ENCODE peak calls at places on chromosomes 13 and 19, in four cellular contexts. Z, U, Q and K are unnamed samples.

GRCh38 chr19:5131031-5131865 is 162.3 kb downstream of the KDM4B start:
- DNase-seq in U (peak), Z (no peak), Q (no peak), K (no peak)

GRCh38 chr19:21698215-21698614 is 69.2 kb downstream of the ZNF100 start:
- DNase-seq in U (no peak), Q (no peak), Z (no peak), K (peak)

GRCh38 chr19:48696353-48697010 is 711 bp downstream of the FUT2 start:
- DNase-seq in Q (no peak), U (no peak), Z (no peak), K (no peak)

GRCh38 chr13:109720758-109721184 is 65.6 kb downstream of the IRS2 start:
- DNase-seq in U (no peak), Z (peak), Q (no peak), K (peak)

GRCh38 chr19:15249912-15250634 is 17.8 kb upstream of the EPHX3 start:
- DNase-seq in Z (peak), U (no peak), Q (no peak), K (no peak)

GRCh38 chr19:19077103-19077502 is 13.3 kb downstream of the SLC25A42 start:
- DNase-seq in U (no peak), Q (no peak), Z (no peak), K (no peak)

GRCh38 chr13:111344471-111345191 is 24.2 kb downstream of the TEX29 start:
- DNase-seq in Z (peak), U (peak), Q (peak), K (peak)

GRCh38 chr19:24054044-24054935 is 32.7 kb upstream of the ZNF254 start:
- DNase-seq in Q (no peak), U (no peak), Z (peak), K (peak)

GRCh38 chr13:75635101-75635620 is 969 bp upstream of the LMO7 start:
- DNase-seq in U (no peak), Z (no peak), Q (no peak), K (peak)

GRCh38 chr19:16497042-16497441 is 848 bp downstream of the C19orf44 start:
- DNase-seq in Q (no peak), Z (no peak), U (no peak), K (no peak)

GRCh38 chr19:28711401-28711800 is 501.6 kb downstream of the UQCRFS1 start:
- DNase-seq in Q (no peak), Z (no peak), U (no peak), K (no peak)

GRCh38 chr19:18160441-18160791 is 7.5 kb downstream of the PIK3R2 start:
- DNase-seq in Z (no peak), Q (no peak), U (no peak), K (no peak)

GRCh38 chr19:542173-542866 is 1.5 kb upstream of the GZMM start:
- DNase-seq in U (no peak), Z (no peak), Q (no peak), K (no peak)

GRCh38 chr13:35514166-35514565 is 37.7 kb upstream of the MAB21L1 start:
- DNase-seq in Z (no peak), U (no peak), Q (no peak), K (no peak)

GRCh38 chr19:38766276-38767047 is 6.9 kb downstream of the LGALS7 start:
- DNase-seq in Q (no peak), U (no peak), Z (no peak), K (no peak)

GRCh38 chr13:97223711-97224461 is 1.8 kb downstream of the MBNL2 start:
- DNase-seq in U (peak), Q (no peak), Z (peak), K (peak)
- TF ChIP-seq PHF8 in U (no peak), Q (no peak), Z (no peak), K (no peak)

GRCh38 chr13:77000475-77000874 is 8.6 kb downstream of the CLN5 start:
- DNase-seq in Z (no peak), Q (no peak), U (no peak), K (no peak)

GRCh38 chr13:77001963-77002587 is 10.2 kb downstream of the CLN5 start:
- DNase-seq in Q (no peak), U (no peak), Z (no peak), K (no peak)

GRCh38 chr13:77001540-77001939 is 9.7 kb downstream of the CLN5 start:
- DNase-seq in U (no peak), Q (no peak), Z (no peak), K (no peak)

DNA sequence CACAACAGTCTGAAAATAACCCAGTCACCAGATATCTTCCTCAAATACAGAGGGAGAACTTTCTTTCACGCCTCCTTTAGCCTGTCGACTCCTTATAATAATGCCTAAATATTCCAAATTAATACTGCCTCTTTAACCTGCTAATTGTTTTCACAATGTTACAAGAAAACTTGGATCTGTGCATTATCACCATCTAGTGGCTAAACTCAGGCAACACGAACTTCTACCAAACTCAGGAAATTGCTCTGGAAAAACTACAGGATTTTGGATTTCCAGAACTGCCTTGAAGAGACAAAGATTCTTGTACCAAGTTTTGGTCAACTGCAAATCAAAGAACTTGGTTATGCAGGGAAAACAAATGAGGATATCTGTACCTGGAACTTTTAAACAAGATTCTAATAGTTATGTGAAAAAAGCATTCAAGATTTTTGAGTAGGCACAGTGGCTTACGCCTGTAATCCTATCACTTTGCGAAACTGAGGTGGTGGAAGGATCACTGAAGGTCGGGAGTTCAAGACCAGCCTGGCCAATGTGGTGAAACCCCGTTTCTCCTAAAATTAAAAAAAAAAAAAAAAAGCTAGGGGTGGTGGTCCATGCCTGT is 10.8 kb downstream of the CLN5 start:
- DNase-seq in Z (peak), Q (no peak), U (peak), K (peak)
- TF ChIP-seq PHF8 in Z (no peak), Q (no peak), U (no peak), K (no peak)

DNA sequence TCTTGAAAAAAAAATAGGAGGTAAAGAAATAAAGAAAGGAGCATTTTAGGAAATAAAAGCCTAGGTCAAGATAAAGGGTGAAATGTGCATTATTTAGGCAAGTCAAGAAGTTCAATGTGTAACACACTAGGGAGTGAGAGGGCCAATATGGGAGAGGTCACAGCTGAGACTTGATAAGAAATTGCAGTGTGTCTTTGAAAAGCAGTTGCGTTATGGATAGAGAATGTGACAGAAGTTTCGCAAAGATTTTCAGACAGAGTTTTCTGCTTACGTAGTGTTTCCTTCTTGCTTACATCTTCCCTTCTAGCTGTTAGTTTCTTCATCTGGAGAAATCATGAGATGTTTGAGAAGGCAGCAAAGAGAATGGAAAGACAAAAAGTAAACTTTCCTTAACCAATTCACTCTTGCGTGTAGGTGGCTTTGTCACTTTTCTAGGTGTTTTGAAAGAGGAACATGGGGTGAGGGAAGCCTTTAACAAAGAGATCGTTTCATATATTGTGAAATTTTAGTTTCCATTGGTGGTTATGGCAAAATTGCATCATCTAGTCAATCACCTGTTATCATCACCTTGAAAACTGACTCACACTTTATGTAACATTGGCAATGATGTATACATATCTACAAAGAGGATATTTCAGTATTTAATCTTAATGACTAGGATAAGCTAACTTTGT is 975.5 kb downstream of the OLFM4 start:
- DNase-seq in Q (no peak), Z (no peak), U (no peak), K (no peak)
- TF ChIP-seq PHF8 in Q (no peak), Z (no peak), U (no peak), K (no peak)

DNA sequence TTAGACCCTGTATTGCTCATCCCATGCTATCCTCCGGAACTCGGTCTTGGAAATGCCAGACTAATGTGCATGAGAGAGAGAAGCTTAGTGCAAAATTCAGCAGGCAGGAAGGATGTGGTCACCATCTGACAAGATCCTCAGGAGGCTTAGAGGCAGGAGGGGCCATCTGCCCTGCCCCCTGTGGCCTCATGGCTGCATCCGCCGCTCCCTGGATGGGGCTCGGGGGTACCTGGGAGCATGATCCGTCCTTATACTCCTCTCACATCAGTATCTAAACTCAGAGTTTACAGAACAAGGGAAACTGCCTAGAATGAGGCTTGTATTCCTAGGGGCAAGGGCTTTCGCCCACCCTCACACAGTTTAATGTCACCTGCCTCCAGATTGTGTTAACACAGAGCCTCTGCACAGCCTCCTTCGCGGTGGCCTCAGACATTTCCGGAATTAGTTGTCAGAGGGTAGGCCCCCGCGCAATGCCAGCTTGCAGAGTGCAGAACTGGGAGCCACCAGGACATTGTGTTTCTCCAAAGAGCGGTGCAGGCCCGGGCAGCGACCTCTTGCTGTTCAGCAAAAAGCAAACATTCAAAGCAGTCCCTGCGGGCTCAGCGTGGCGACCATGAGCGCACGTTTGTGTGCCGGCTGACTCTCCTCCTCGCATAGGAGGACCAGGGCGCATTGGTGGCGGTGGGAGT is 39.2 kb downstream of the GPR12 start:
- DNase-seq in Q (no peak), U (no peak), Z (peak), K (no peak)
- TF ChIP-seq PHF8 in Q (no peak), U (no peak), Z (no peak), K (no peak)

GRCh38 chr19:41276231-41276630 is 12.1 kb downstream of the HNRNPUL1 start:
- DNase-seq in Q (no peak), U (no peak), Z (no peak), K (no peak)
- TF ChIP-seq PHF8 in Q (no peak), U (no peak), Z (no peak), K (no peak)

GRCh38 chr13:30844548-30845296 is 61.3 kb upstream of the MEDAG start:
- DNase-seq in Z (peak), U (no peak), Q (no peak), K (no peak)

GRCh38 chr13:30847697-30848307 is 58.3 kb upstream of the MEDAG start:
- DNase-seq in U (no peak), Q (no peak), Z (no peak), K (no peak)

GRCh38 chr13:30845297-30846214 is 60.5 kb upstream of the MEDAG start:
- DNase-seq in Q (no peak), U (no peak), Z (no peak), K (peak)

GRCh38 chr13:30846844-30847243 is 59.2 kb upstream of the MEDAG start:
- DNase-seq in U (no peak), Z (no peak), Q (no peak), K (peak)

GRCh38 chr13:30846311-30846710 is 59.8 kb upstream of the MEDAG start:
- DNase-seq in Z (no peak), U (no peak), Q (no peak), K (no peak)
- TF ChIP-seq PHF8 in Z (no peak), U (no peak), Q (no peak), K (no peak)

GRCh38 chr19:46502891-46503290 is 7.2 kb upstream of the PNMA8B start:
- DNase-seq in Q (no peak), Z (no peak), U (no peak), K (no peak)

GRCh38 chr19:46497773-46498172 is 2.1 kb upstream of the PNMA8B start:
- DNase-seq in Q (no peak), Z (peak), U (no peak), K (no peak)

GRCh38 chr19:46503848-46504453 is 8.3 kb upstream of the PNMA8B start:
- DNase-seq in Q (no peak), Z (no peak), U (no peak), K (no peak)

GRCh38 chr19:46495789-46496099 is at the start of gene PNMA8B:
- DNase-seq in Q (peak), Z (no peak), U (peak), K (no peak)

GRCh38 chr19:46499692-46500091 is 4.0 kb upstream of the PNMA8B start:
- DNase-seq in Z (no peak), U (no peak), Q (no peak), K (no peak)
- TF ChIP-seq PHF8 in Z (no peak), U (no peak), Q (no peak), K (no peak)

GRCh38 chr13:33279414-33279813 is 6.1 kb downstream of the STARD13 start:
- DNase-seq in Z (peak), Q (no peak), U (no peak), K (no peak)
- TF ChIP-seq PHF8 in Z (no peak), Q (no peak), U (no peak), K (no peak)

GRCh38 chr13:101058841-101059240 is 357.5 kb downstream of the NALCN start:
- DNase-seq in Q (no peak), Z (no peak), U (no peak), K (no peak)

GRCh38 chr13:101053289-101053688 is 363.0 kb downstream of the NALCN start:
- DNase-seq in Q (no peak), U (no peak), Z (no peak), K (no peak)

GRCh38 chr13:101049166-101049850 is 367.0 kb downstream of the NALCN start:
- DNase-seq in Z (no peak), U (no peak), Q (no peak), K (no peak)

DNA sequence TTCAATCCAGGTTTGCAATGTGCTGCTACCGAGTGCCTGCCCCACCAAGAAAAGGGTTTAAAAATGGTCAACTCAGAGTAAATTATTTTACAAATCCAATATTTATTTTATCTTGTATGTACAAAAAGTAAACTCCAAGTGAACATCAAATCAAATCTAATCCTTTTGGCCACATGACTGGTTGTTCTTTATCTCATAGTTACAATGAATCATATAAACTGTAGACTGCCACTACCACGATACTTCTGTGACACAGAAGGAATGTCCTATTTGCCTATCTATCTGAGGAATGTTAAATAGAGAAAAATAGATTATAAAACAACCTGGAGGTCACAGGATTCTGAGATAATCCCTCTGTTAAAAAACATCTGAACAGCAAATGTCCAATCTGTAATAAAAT is 362.6 kb downstream of the NALCN start:
- DNase-seq in Q (no peak), U (no peak), Z (no peak), K (no peak)
- TF ChIP-seq PHF8 in Q (no peak), U (no peak), Z (no peak), K (no peak)